ENCODE peak calls at places on chromosomes 3 and 15, in seven cellular contexts. F is colonic mucosa, T is breast epithelium, J is cardiac fibroblast, P is GM12865, W is endothelial cell, O is endodermal cell. V is an unnamed sample.

GRCh38 chr3:149658444-149659172 is 783 bp upstream of the WWTR1 start:
- DNase-seq in O (peak; percentile 85), T (peak; percentile 86), J (peak; percentile 85), F (peak; percentile 53), W (peak; percentile 63), P (peak; percentile 85), V (peak; percentile 84)

GRCh38 chr3:37256447-37256846 is 82.1 kb upstream of the LRRFIP2 start:
- DNase-seq in T (no peak), O (no peak), P (no peak), F (no peak), J (no peak), W (no peak), V (no peak)

GRCh38 chr15:94042163-94042954 is 189.0 kb upstream of the MCTP2 start:
- DNase-seq in F (peak; percentile 18), T (no peak), O (no peak), W (no peak), J (peak; percentile 47), P (no peak), V (no peak)

GRCh38 chr15:56176996-56177395 is 66.7 kb downstream of the RFX7 start:
- DNase-seq in W (no peak), F (no peak), J (no peak), T (no peak), O (no peak), P (no peak), V (no peak)

GRCh38 chr3:10398341-10398740 is 77.4 kb upstream of the SEC13 start:
- DNase-seq in J (no peak), P (no peak), W (no peak), F (no peak), O (no peak), T (no peak), V (no peak)

GRCh38 chr3:151918253-151919029 is 45.0 kb downstream of the SUCNR1 start:
- DNase-seq in P (peak; percentile 56), J (peak; percentile 86), O (no peak), F (no peak), W (no peak), T (no peak), V (no peak)

GRCh38 chr3:169449012-169449411 is 214.5 kb downstream of the MECOM start:
- DNase-seq in F (no peak), T (no peak), P (no peak), J (no peak), O (no peak), W (no peak), V (no peak)

GRCh38 chr15:55824857-55825613 is 82.1 kb upstream of the PRTG start:
- DNase-seq in P (no peak), J (no peak), W (no peak), T (no peak), F (no peak), O (no peak), V (no peak)

GRCh38 chr3:58434990-58435389 is 1.4 kb upstream of the PDHB start:
- DNase-seq in F (no peak), J (peak; percentile 82), W (no peak), P (no peak), T (no peak), O (peak; percentile 92), V (no peak)

GRCh38 chr15:57429098-57429497 is 52.8 kb downstream of the CGNL1 start:
- DNase-seq in F (no peak), W (no peak), T (no peak), P (no peak), J (no peak), O (no peak), V (no peak)

GRCh38 chr15:91445701-91446100 is 345.6 kb downstream of the SV2B start:
- DNase-seq in W (no peak), J (no peak), F (no peak), O (no peak), T (no peak), P (no peak), V (no peak)

GRCh38 chr3:149662240-149662887 is 4.5 kb upstream of the WWTR1 start:
- DNase-seq in W (no peak), J (no peak), F (no peak), O (no peak), P (no peak), T (no peak), V (no peak)

GRCh38 chr15:74988007-74988800 is 7.2 kb upstream of the SCAMP5 start:
- DNase-seq in J (peak; percentile 62), W (peak; percentile 68), P (peak; percentile 65), F (peak; percentile 50), T (no peak), O (peak; percentile 85), V (no peak)

GRCh38 chr3:197878427-197878826 is 71.6 kb upstream of the RPL35A start:
- DNase-seq in F (no peak), O (no peak), W (no peak), T (no peak), P (peak; percentile 30), J (no peak), V (no peak)

GRCh38 chr3:77917225-77917624 is 877.3 kb downstream of the ROBO2 start:
- DNase-seq in P (no peak), F (no peak), J (no peak), T (no peak), O (no peak), W (no peak), V (no peak)

GRCh38 chr3:137204409-137204808 is 246.6 kb downstream of the IL20RB start:
- DNase-seq in O (no peak), F (no peak), T (no peak), P (no peak), W (no peak), J (no peak), V (no peak)

GRCh38 chr15:71093089-71094024 is 21.9 kb upstream of the THSD4 start:
- DNase-seq in F (peak; percentile 79), W (no peak), P (no peak), O (no peak), T (peak; percentile 83), J (peak; percentile 34), V (no peak)

GRCh38 chr3:169966086-169966950 is at the start of gene SEC62:
- DNase-seq in J (peak; percentile 95), T (peak; percentile 88), O (peak; percentile 98), P (peak; percentile 97), W (peak; percentile 96), F (peak; percentile 95), V (peak; percentile 96)

GRCh38 chr15:101723874-101724674 is at the start of gene TARS3:
- DNase-seq in J (peak; percentile 90), O (peak; percentile 99), F (peak; percentile 98), T (peak; percentile 89), W (peak; percentile 89), P (peak; percentile 95), V (peak; percentile 94)
- TF ChIP-seq CTCF in J (peak; percentile 2), O (peak; percentile 46), F (no peak), T (peak; percentile 21), W (no peak), P (peak; percentile 16), V (peak; percentile 30)

GRCh38 chr3:183943739-183944138 is 59.1 kb upstream of the PARL start:
- DNase-seq in F (no peak), O (no peak), J (no peak), W (no peak), P (no peak), T (no peak), V (no peak)
- TF ChIP-seq CTCF in F (no peak), O (no peak), J (no peak), W (no peak), P (no peak), T (no peak), V (no peak)

GRCh38 chr3:192915724-192916123 is 1.9 kb downstream of the MB21D2 start:
- DNase-seq in W (no peak), P (peak; percentile 36), O (no peak), F (no peak), T (no peak), J (peak; percentile 11), V (no peak)

GRCh38 chr3:192917258-192917507 is 473 bp downstream of the MB21D2 start:
- DNase-seq in J (no peak), P (no peak), F (no peak), W (peak; percentile 39), O (no peak), T (no peak), V (no peak)

GRCh38 chr3:192915306-192915705 is 2.4 kb downstream of the MB21D2 start:
- DNase-seq in T (no peak), O (peak; percentile 72), W (peak; percentile 10), J (peak; percentile 70), F (no peak), P (peak; percentile 85), V (no peak)

GRCh38 chr3:192917508-192918274 is at the start of gene MB21D2:
- DNase-seq in P (peak; percentile 90), W (peak; percentile 73), F (peak; percentile 76), J (peak; percentile 93), T (peak; percentile 43), O (peak; percentile 92), V (peak; percentile 88)

DNA sequence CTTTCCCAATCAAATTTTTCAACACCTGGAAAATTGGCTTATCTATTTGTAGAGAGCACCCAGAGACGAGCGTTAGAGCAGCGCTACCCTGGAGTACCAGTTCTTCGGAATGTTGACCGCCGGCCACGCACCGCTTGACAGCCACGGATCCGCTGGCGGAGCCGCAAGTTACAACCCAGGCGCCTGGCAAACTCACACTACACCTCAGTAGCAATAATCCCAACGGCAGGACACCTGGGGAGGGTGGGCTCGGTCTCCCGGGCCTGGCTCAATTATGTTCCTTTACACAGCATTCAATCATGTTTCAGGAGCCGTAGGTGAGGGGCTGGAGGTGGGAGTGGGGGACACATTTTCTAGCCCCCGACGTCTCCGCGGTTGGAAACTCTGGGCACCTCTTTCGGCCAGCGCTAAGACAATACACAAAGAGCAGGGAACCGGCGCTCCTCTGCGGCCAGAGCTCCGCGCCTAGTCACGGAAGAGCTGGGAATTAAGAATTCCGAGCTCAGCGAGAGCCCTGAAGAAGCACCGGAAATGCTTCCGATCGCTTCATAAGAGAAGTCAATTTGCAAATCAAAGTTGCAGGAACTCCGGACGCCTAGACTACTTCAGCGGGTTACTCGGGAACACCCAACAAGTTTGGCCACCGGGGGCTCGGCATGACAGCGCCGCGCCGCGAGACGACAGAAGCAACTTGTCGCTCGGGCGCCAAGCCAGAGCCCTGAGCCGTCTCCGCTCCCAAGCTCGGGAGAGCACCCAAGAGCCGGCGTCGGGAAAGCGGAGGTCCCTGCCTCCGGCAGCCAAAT is 1.0 kb downstream of the MB21D2 start:
- DNase-seq in P (peak; percentile 90), W (peak; percentile 49), F (peak; percentile 73), J (peak; percentile 66), T (peak; percentile 52), O (peak; percentile 88), V (peak; percentile 85)
- TF ChIP-seq CTCF in P (peak; percentile 14), W (no peak), F (no peak), J (no peak), T (no peak), O (peak; percentile 26), V (no peak)

DNA sequence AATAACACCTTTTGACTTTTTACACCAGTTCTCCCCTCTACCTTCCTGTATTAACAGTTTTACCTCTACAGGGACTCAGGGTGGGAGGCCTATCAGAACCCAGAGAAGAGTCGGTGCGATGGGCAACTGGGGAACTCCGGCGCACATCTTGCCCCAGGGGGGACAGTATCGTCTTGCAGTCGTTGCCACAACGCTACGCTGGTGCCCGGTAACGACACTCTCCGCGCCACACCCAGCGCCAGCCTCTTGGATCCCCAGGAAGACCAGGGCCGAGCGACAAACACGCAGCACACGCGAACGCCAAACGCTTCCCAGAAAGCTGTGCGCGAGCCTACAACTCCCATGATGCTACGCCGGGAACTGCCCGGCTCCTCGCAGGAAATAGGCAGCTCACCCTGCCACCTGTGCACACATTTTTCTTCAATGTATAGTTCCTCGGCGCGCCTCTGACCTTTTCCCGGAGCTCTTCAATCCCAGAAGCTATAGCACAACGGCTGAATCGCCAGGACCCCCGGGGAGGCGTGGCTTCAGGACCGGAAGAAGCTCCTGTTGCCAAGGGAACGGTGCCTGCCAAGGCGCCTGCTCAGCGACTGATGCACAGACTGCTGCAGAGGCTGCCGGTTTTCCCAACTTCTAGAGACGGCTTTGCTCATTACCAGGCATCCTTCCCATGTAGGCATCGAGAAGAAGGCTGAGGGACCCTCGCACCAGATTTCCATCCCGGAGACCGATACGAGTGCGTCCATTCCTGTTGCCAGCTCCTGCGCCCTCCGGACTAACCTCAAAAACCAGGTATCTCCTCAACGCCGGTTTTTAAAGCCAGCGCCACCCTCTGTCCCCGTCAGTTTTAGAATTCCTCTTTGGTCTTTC is at the start of gene ARL6:
- DNase-seq in J (peak; percentile 87), P (peak; percentile 88), F (peak; percentile 87), T (peak; percentile 55), W (peak; percentile 78), O (peak; percentile 92), V (peak; percentile 80)
- TF ChIP-seq CTCF in J (no peak), P (no peak), F (no peak), T (no peak), W (no peak), O (peak; percentile 35), V (no peak)

V was measured in tibial artery.